ENCODE peak calls at places on chromosomes 6 and 20, in seven cellular contexts. P is lower lobe of right lung; F is fibroblast of lung; Y is OCI-LY7; C is stimulated activated CD8-positive, alpha-beta memory T cell treated with anti-CD3 and anti-CD28 coated beads, Interleukin-2, amount 100 ng/mL, for 48 hours; A is transverse colon; T is CD4-positive, alpha-beta memory T cell. L is an unnamed sample.
A peak's percentile ranks its signal among the peaks of the same experiment; 100 is the strongest.

GRCh38 chr20:64109831-64110391 is 2.5 kb upstream of the NPBWR2 start:
- DNase-seq in P (peak; percentile 20), F (no peak), Y (no peak), C (no peak), A (peak; percentile 3), T (no peak), L (no peak)

GRCh38 chr6:43977404-43978111 is 149.7 kb downstream of the MRPL14 start:
- DNase-seq in P (no peak), F (no peak), Y (no peak), C (no peak), A (no peak), T (no peak), L (no peak)

GRCh38 chr6:112253505-112253841 is 894 bp downstream of the LAMA4 start:
- DNase-seq in P (no peak), F (no peak), Y (no peak), C (no peak), A (peak; percentile 9), T (no peak), L (no peak)

GRCh38 chr6:33609444-33610034 is 11.6 kb upstream of the ITPR3 start:
- DNase-seq in P (no peak), F (peak; percentile 65), Y (peak; percentile 41), C (no peak), A (no peak), T (no peak), L (peak; percentile 74)

GRCh38 chr6:37628611-37629320 is 68.9 kb downstream of the MDGA1 start:
- DNase-seq in P (no peak), F (peak; percentile 37), Y (no peak), C (no peak), A (no peak), T (no peak), L (no peak)

GRCh38 chr6:72646604-72647485 is 25.0 kb downstream of the KCNQ5 start:
- DNase-seq in P (no peak), F (no peak), Y (no peak), C (no peak), A (no peak), T (no peak), L (no peak)

GRCh38 chr20:23995905-23996666 is 7.5 kb upstream of the GGTLC1 start:
- DNase-seq in P (peak; percentile 70), F (peak; percentile 51), Y (peak; percentile 64), C (peak; percentile 49), A (peak; percentile 42), T (peak; percentile 45), L (peak; percentile 13)

GRCh38 chr20:9409981-9410380 is 104.4 kb upstream of the LAMP5 start:
- DNase-seq in P (no peak), F (peak; percentile 76), Y (no peak), C (no peak), A (no peak), T (no peak), L (peak; percentile 82)

GRCh38 chr20:16212790-16213189 is 360.5 kb downstream of the KIF16B start:
- DNase-seq in P (no peak), F (no peak), Y (no peak), C (no peak), A (no peak), T (no peak), L (no peak)

GRCh38 chr6:89311853-89312531 is 3.1 kb downstream of the GABRR2 start:
- DNase-seq in P (peak; percentile 78), F (peak; percentile 70), Y (peak; percentile 29), C (no peak), A (peak; percentile 55), T (no peak), L (peak; percentile 51)

GRCh38 chr6:138454976-138455706 is 44.2 kb downstream of the NHSL1 start:
- DNase-seq in P (peak; percentile 82), F (no peak), Y (no peak), C (peak; percentile 17), A (peak; percentile 85), T (peak; percentile 45), L (no peak)

GRCh38 chr6:94177429-94177828 is 758.1 kb upstream of the EPHA7 start:
- DNase-seq in P (no peak), F (no peak), Y (no peak), C (no peak), A (no peak), T (no peak), L (no peak)

GRCh38 chr6:141024526-141024925 is 1108.2 kb upstream of the GJE1 start:
- DNase-seq in P (no peak), F (no peak), Y (no peak), C (no peak), A (no peak), T (no peak), L (no peak)

GRCh38 chr6:25056130-25056529 is 120.4 kb upstream of the RIPOR2 start:
- DNase-seq in P (peak; percentile 56), F (no peak), Y (peak; percentile 51), C (no peak), A (peak; percentile 28), T (peak; percentile 89), L (no peak)

GRCh38 chr6:40807484-40807883 is 220.3 kb upstream of the LRFN2 start:
- DNase-seq in P (no peak), F (no peak), Y (no peak), C (no peak), A (no peak), T (no peak), L (peak; percentile 30)

GRCh38 chr6:1315201-1315559 is 3.3 kb downstream of the FOXQ1 start:
- DNase-seq in P (no peak), F (no peak), Y (no peak), C (no peak), A (no peak), T (no peak), L (no peak)

GRCh38 chr6:4008324-4009047 is 70.5 kb downstream of the FAM217A start:
- DNase-seq in P (no peak), F (peak; percentile 94), Y (peak; percentile 66), C (no peak), A (no peak), T (peak; percentile 57), L (peak; percentile 76)

GRCh38 chr6:82370788-82371187 is 7.2 kb downstream of the TPBG start:
- DNase-seq in P (no peak), F (no peak), Y (no peak), C (no peak), A (no peak), T (no peak), L (no peak)

GRCh38 chr6:159716247-159717086 is 10.8 kb upstream of the WTAP start:
- DNase-seq in P (no peak), F (peak; percentile 98), Y (no peak), C (no peak), A (no peak), T (no peak), L (peak; percentile 99)

GRCh38 chr20:33832113-33832853 is 21.1 kb downstream of the CHMP4B start:
- DNase-seq in P (no peak), F (no peak), Y (no peak), C (no peak), A (peak; percentile 88), T (no peak), L (no peak)

GRCh38 chr6:133079901-133080300 is 161.3 kb upstream of the EYA4 start:
- DNase-seq in P (no peak), F (no peak), Y (no peak), C (no peak), A (no peak), T (no peak), L (no peak)

GRCh38 chr20:34953960-34954359 is 1.6 kb downstream of the GSS start:
- DNase-seq in P (no peak), F (no peak), Y (no peak), C (no peak), A (no peak), T (no peak), L (no peak)

GRCh38 chr6:100121854-100122609 is 128.0 kb upstream of the MCHR2 start:
- DNase-seq in P (no peak), F (no peak), Y (no peak), C (no peak), A (no peak), T (no peak), L (no peak)

GRCh38 chr20:38875170-38875993 is 50.8 kb upstream of the FAM83D start:
- DNase-seq in P (no peak), F (no peak), Y (peak; percentile 97), C (peak; percentile 38), A (peak; percentile 76), T (peak; percentile 78), L (no peak)

GRCh38 chr20:48339147-48339985 is 488.4 kb downstream of the PREX1 start:
- DNase-seq in P (no peak), F (peak; percentile 71), Y (no peak), C (no peak), A (peak; percentile 22), T (no peak), L (peak; percentile 31)

GRCh38 chr6:170276369-170277057 is 14.4 kb downstream of the DLL1 start:
- DNase-seq in P (no peak), F (peak; percentile 52), Y (no peak), C (no peak), A (peak; percentile 43), T (no peak), L (peak; percentile 25)

GRCh38 chr20:57829336-57829735 is 119.5 kb upstream of the PMEPA1 start:
- DNase-seq in P (no peak), F (no peak), Y (no peak), C (no peak), A (no peak), T (no peak), L (no peak)

GRCh38 chr6:159089443-159089842 is 44.7 kb upstream of the TAGAP start:
- DNase-seq in P (no peak), F (no peak), Y (no peak), C (no peak), A (no peak), T (no peak), L (no peak)

GRCh38 chr6:158663465-158664167 is 13.8 kb downstream of the SYTL3 start:
- DNase-seq in P (no peak), F (no peak), Y (no peak), C (no peak), A (no peak), T (no peak), L (no peak)

GRCh38 chr20:12970372-12970821 is 38.4 kb upstream of the SPTLC3 start:
- DNase-seq in P (no peak), F (peak; percentile 74), Y (peak; percentile 11), C (no peak), A (peak; percentile 9), T (peak; percentile 22), L (peak; percentile 38)

GRCh38 chr6:35581633-35582032 is 68.9 kb upstream of the TULP1 start:
- DNase-seq in P (no peak), F (no peak), Y (peak; percentile 11), C (no peak), A (no peak), T (no peak), L (no peak)

GRCh38 chr6:22722913-22723312 is 153.5 kb downstream of the HDGFL1 start:
- DNase-seq in P (no peak), F (no peak), Y (no peak), C (no peak), A (no peak), T (no peak), L (no peak)

GRCh38 chr20:59016795-59017492 is 2.3 kb upstream of the TUBB1 start:
- DNase-seq in P (no peak), F (no peak), Y (peak; percentile 44), C (no peak), A (no peak), T (no peak), L (no peak)

GRCh38 chr20:25338112-25339023 is 52.3 kb downstream of the ABHD12 start:
- DNase-seq in P (no peak), F (no peak), Y (no peak), C (no peak), A (no peak), T (no peak), L (no peak)

GRCh38 chr6:63644668-63645326 is 9.2 kb downstream of the PHF3 start:
- DNase-seq in P (no peak), F (no peak), Y (no peak), C (no peak), A (no peak), T (no peak), L (peak; percentile 48)

GRCh38 chr6:1335367-1336037 is 23.6 kb downstream of the FOXQ1 start:
- DNase-seq in P (peak; percentile 77), F (peak; percentile 91), Y (no peak), C (no peak), A (peak; percentile 68), T (no peak), L (peak; percentile 42)

GRCh38 chr20:49385471-49385870 is 97.0 kb downstream of the KCNB1 start:
- DNase-seq in P (no peak), F (peak; percentile 32), Y (peak; percentile 59), C (no peak), A (no peak), T (no peak), L (no peak)